ENCODE peak calls at places on chromosomes 4 and X, in four cellular contexts. J is immature natural killer cell; H is dorsolateral prefrontal cortex; I is activated CD8-positive, alpha-beta memory T cell treated with anti-CD3 and anti-CD28 coated beads, Interleukin-2, amount 10 ng/mL, durations not matched to agents 7 days and 5 days. R is an unnamed sample.

GRCh38 chrX:143788265-143788664 is 67.7 kb upstream of the SPANXN2 start:
- DNase-seq in J (no peak), H (no peak), I (no peak), R (no peak)

GRCh38 chr4:94000559-94000958 is 172.0 kb downstream of the ATOH1 start:
- DNase-seq in J (no peak), H (no peak), I (no peak), R (no peak)

GRCh38 chr4:48129307-48130014 is 4.6 kb downstream of the TXK start:
- DNase-seq in J (peak), H (no peak), I (peak), R (no peak)

GRCh38 chrX:116427976-116428375 is 8.4 kb upstream of the SLC6A14 start:
- DNase-seq in J (no peak), H (no peak), I (no peak), R (no peak)

GRCh38 chrX:111365770-111366325 is 46.1 kb downstream of the DCX start:
- DNase-seq in J (no peak), H (no peak), I (no peak), R (no peak)

GRCh38 chr4:95216636-95217035 is 332.1 kb downstream of the UNC5C start:
- DNase-seq in J (no peak), H (no peak), I (no peak), R (no peak)

GRCh38 chr4:8319731-8320385 is 50.3 kb downstream of the HTRA3 start:
- DNase-seq in J (no peak), H (no peak), I (peak), R (no peak)

GRCh38 chr4:2275546-2276251 is 13.8 kb upstream of the MXD4 start:
- DNase-seq in J (no peak), H (peak), I (no peak), R (no peak)

GRCh38 chrX:129721414-129721813 is 17.4 kb upstream of the XPNPEP2 start:
- DNase-seq in J (no peak), H (no peak), I (no peak), R (no peak)

GRCh38 chr4:3832536-3833220 is 66.5 kb downstream of the ADRA2C start:
- DNase-seq in J (no peak), H (no peak), I (no peak), R (peak)

GRCh38 chrX:123425904-123426303 is 241.8 kb downstream of the GRIA3 start:
- DNase-seq in J (no peak), H (peak), I (no peak), R (no peak)

GRCh38 chrX:101745046-101745445 is 85.4 kb upstream of the ARMCX2 start:
- DNase-seq in J (no peak), H (no peak), I (no peak), R (no peak)